ENCODE peak calls at places on chromosomes 7 and 10, in ten cellular contexts. E is RWPE2, T is heart right ventricle, O is uterus, X is PC-3, G is hepatocyte, Y is DND-41, W is IMR-90, B is GM23248, H is heart left ventricle. K is an unnamed sample. For H3K27me3, the result is how much of the 10 kb centered on the place peaks cover.

GRCh38 chr7:156703773-156704482 is 63.4 kb downstream of the RNF32 start:
- DNase-seq in X (no peak), B (no peak), E (no peak), Y (no peak), G (no peak), H (no peak), W (no peak), T (no peak), O (no peak), K (no peak)

GRCh38 chr10:31929986-31930675 is 1.5 kb upstream of the ARHGAP12 start:
- DNase-seq in W (no peak), H (no peak), O (no peak), X (no peak), B (peak), G (no peak), E (no peak), Y (peak), T (no peak), K (peak)

GRCh38 chr7:1452205-1452604 is 7.1 kb downstream of the MICALL2 start:
- DNase-seq in Y (no peak), B (no peak), W (no peak), O (no peak), G (no peak), H (no peak), T (no peak), E (no peak), X (no peak), K (no peak)

GRCh38 chr7:100486753-100487446 is 3.2 kb downstream of the NYAP1 start:
- DNase-seq in W (peak), E (no peak), G (peak), T (no peak), H (no peak), Y (no peak), O (no peak), X (peak), B (peak), K (no peak)

GRCh38 chr7:50952544-50952943 is 169.8 kb upstream of the GRB10 start:
- DNase-seq in W (no peak), Y (no peak), G (no peak), T (no peak), X (no peak), E (no peak), B (no peak), H (no peak), O (no peak), K (no peak)

GRCh38 chr10:85791846-85792532 is 574.6 kb downstream of the GRID1 start:
- DNase-seq in G (peak), B (peak), T (no peak), H (no peak), E (no peak), O (no peak), W (no peak), Y (no peak), X (peak), K (no peak)

GRCh38 chr10:24209946-24210491 is 1.1 kb downstream of the KIAA1217 start:
- DNase-seq in E (no peak), X (peak), W (peak), B (peak), H (peak), Y (no peak), O (peak), T (peak), G (peak), K (no peak)

GRCh38 chr7:1897861-1898627 is 228.0 kb downstream of the ELFN1 start:
- DNase-seq in H (no peak), X (no peak), Y (no peak), G (no peak), E (peak), W (no peak), B (no peak), T (no peak), O (no peak), K (no peak)

GRCh38 chr7:28980504-28981281 is 22.6 kb upstream of the TRIL start:
- DNase-seq in Y (no peak), E (no peak), T (no peak), B (peak), O (no peak), X (peak), W (peak), G (no peak), H (no peak), K (no peak)

GRCh38 chr10:128871671-128872231 is 595.3 kb upstream of the MGMT start:
- DNase-seq in G (no peak), T (no peak), Y (no peak), W (no peak), O (no peak), H (no peak), E (no peak), X (no peak), B (no peak), K (no peak)

GRCh38 chr7:41955475-41956243 is 252.8 kb upstream of the INHBA start:
- DNase-seq in B (peak), E (peak), G (peak), W (peak), T (peak), H (peak), X (peak), O (peak), Y (no peak), K (peak)

GRCh38 chr10:132064082-132064755 is 1.5 kb upstream of the JAKMIP3 start:
- DNase-seq in G (no peak), Y (no peak), T (no peak), B (no peak), X (no peak), O (no peak), W (no peak), H (no peak), E (no peak), K (no peak)

GRCh38 chr7:139697031-139697430 is 80.8 kb downstream of the HIPK2 start:
- DNase-seq in Y (no peak), B (no peak), G (no peak), E (no peak), W (no peak), X (no peak), T (no peak), O (no peak), H (no peak), K (peak)

GRCh38 chr7:98993024-98993897 is 114.9 kb downstream of the TRRAP start:
- DNase-seq in T (no peak), E (no peak), G (no peak), B (no peak), W (no peak), H (no peak), Y (no peak), O (no peak), X (no peak), K (no peak)

GRCh38 chr7:117401293-117402002 is 25.8 kb downstream of the ASZ1 start:
- DNase-seq in G (no peak), B (peak), Y (no peak), X (peak), W (peak), T (no peak), E (no peak), O (no peak), H (no peak), K (no peak)

GRCh38 chr7:587769-588168 is 68.1 kb upstream of the PDGFA start:
- DNase-seq in H (peak), Y (no peak), G (no peak), T (peak), E (no peak), B (no peak), O (no peak), W (peak), X (no peak), K (no peak)

GRCh38 chr10:84179059-84179710 is 5.6 kb downstream of the GPR15LG start:
- DNase-seq in E (peak), G (peak), B (peak), H (no peak), O (no peak), T (no peak), Y (no peak), W (peak), X (no peak), K (no peak)

GRCh38 chr7:101127460-101128039 is 646 bp downstream of the SERPINE1 start:
- DNase-seq in H (no peak), W (no peak), X (no peak), Y (no peak), T (no peak), B (peak), G (no peak), E (no peak), O (no peak), K (no peak)

GRCh38 chr10:47282657-47283018 is 17.4 kb upstream of the GDF10 start:
- DNase-seq in B (no peak), H (no peak), E (no peak), G (no peak), O (no peak), X (no peak), T (no peak), W (no peak), Y (no peak), K (no peak)

GRCh38 chr7:112137141-112138101 is 68.8 kb downstream of the DOCK4 start:
- DNase-seq in B (no peak), T (no peak), H (no peak), X (peak), E (no peak), W (no peak), G (no peak), O (no peak), Y (no peak), K (no peak)

GRCh38 chr7:129502708-129503685 is 666 bp downstream of the SMKR1 start:
- DNase-seq in T (no peak), B (no peak), E (no peak), Y (no peak), W (no peak), O (no peak), H (no peak), G (peak), X (no peak), K (no peak)

GRCh38 chr7:1533569-1534329 is 3.2 kb downstream of the MAFK start:
- DNase-seq in G (peak), Y (no peak), B (peak), E (peak), T (peak), X (peak), H (peak), W (peak), O (peak), K (no peak)

GRCh38 chr7:16930958-16931357 is 49.2 kb upstream of the AGR3 start:
- DNase-seq in B (no peak), G (no peak), X (no peak), T (no peak), O (no peak), H (no peak), W (no peak), Y (peak), E (no peak), K (no peak)

GRCh38 chr10:90999512-91000172 is 78.8 kb upstream of the ANKRD1 start:
- DNase-seq in Y (no peak), T (no peak), O (no peak), W (no peak), E (no peak), H (no peak), X (no peak), B (no peak), G (no peak), K (no peak)

GRCh38 chr10:117391436-117392205 is 16.4 kb upstream of the PDZD8 start:
- DNase-seq in O (no peak), H (peak), Y (no peak), X (no peak), B (peak), G (peak), E (no peak), W (peak), T (no peak), K (no peak)

GRCh38 chr7:47979145-47979831 is at the start of gene HUS1:
- DNase-seq in X (peak), B (peak), Y (peak), E (peak), W (peak), G (peak), H (peak), O (peak), T (peak), K (peak)

GRCh38 chr10:14372616-14373015 is 41.9 kb upstream of the FRMD4A start:
- DNase-seq in H (no peak), E (no peak), G (no peak), Y (no peak), W (no peak), O (no peak), T (no peak), X (no peak), B (no peak), K (no peak)

GRCh38 chr10:10618139-10618538 is 399.5 kb upstream of the CELF2 start:
- DNase-seq in W (no peak), G (no peak), H (no peak), E (no peak), B (no peak), T (no peak), X (no peak), Y (no peak), O (no peak), K (no peak)
- H3K27ac ChIP-seq in W (no peak), G (no peak), H (no peak), E (no peak), B (no peak), T (no peak), X (no peak), Y (no peak), O (no peak), K (no peak)

DNA sequence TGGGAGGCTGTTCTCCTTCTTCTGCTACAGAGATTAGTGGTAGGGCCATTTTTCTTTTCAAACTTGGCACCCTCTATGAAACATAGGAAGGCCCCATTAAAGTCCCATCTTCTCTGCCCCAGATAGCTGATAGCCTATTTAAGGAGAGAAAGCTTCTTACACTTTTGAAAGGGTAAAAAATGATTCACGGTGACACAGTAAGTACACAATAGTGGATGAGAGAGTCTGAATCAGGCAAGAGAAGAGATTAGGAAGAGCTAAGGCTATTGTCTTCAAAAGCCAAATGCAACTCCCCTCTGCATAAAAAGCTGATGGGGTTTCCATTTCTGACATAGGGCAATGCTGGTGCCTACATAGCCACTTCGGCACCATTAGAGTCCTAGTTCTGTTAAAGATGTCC is 3.6 kb downstream of the INA start:
- DNase-seq in Y (no peak), B (no peak), T (no peak), O (no peak), E (no peak), W (no peak), G (no peak), X (peak), H (no peak), K (no peak)
- H3K27me3 ChIP-seq in Y (under half), B (half or more), T (half or more), O (under half), E (under half), W (under half), G (half or more), X (under half), H (half or more), K (under half)

DNA sequence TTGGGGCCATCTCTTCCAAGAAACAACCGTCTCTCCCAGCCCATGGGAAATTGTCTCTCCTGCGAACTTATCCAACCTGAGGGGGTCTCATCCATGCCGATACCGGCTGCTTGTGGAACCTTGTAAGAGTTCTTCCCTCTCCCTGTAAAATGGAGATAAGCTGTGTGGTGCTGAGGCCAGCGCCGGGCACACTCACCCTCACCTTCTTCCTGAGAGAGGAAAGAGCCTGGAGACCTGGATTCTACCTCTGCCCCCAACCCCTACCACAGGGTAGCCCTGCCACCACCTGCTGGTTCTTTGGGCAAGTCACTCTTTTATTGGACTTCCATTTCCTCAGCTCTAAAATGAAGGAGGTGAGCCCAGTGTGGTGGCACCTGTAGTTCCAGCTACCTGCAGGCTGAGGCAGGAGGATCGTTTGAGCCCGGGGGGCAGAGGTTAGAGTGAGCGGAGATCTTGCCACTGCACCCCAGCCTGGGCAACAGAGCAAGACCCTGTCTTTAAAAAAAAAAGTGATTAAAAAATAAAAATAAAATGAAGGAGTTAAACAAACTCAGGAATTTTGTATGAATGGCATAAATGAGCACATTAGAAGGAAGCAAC is 38.4 kb upstream of the PSAP start:
- DNase-seq in H (no peak), X (peak), W (no peak), B (peak), G (no peak), T (no peak), Y (no peak), O (no peak), E (no peak), K (no peak)
- H3K4me3 ChIP-seq in H (peak), X (peak), W (peak), B (peak), G (peak), T (peak), Y (peak), O (peak), E (peak), K (peak)

DNA sequence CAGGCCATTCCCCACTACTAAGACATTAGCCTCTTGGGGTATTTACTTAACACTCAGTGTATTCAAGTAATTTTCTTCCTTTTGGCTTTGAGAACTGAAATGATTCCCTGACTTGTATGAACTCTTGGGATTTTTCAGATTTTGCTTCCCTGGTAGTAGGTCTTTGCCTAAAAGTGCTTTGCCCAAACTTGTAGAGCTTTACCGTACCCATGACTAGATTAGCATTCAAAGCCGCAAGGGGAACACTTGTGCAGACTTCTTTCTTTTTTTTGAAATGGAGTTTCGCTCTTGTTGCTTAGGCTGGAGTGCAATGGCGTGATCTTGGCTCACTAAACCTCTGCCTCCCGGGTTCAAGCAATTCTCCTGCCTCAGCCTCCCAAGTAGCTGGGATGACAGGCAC is 6.1 kb upstream of the STAM start:
- DNase-seq in X (no peak), B (no peak), O (no peak), W (no peak), E (no peak), G (no peak), H (no peak), T (no peak), Y (no peak), K (no peak)
- H3K27ac ChIP-seq in X (no peak), B (no peak), O (no peak), W (no peak), E (no peak), G (no peak), H (no peak), T (no peak), Y (no peak), K (no peak)

GRCh38 chr7:108559253-108559652 is 10.3 kb downstream of the THAP5 start:
- DNase-seq in E (no peak), O (no peak), W (no peak), T (no peak), Y (no peak), B (no peak), H (no peak), X (no peak), G (no peak), K (no peak)

GRCh38 chr7:108561047-108561619 is 8.4 kb downstream of the THAP5 start:
- DNase-seq in O (no peak), G (no peak), E (no peak), W (peak), B (peak), T (no peak), X (no peak), Y (no peak), H (no peak), K (no peak)

GRCh38 chr7:108557191-108557590 is 12.3 kb downstream of the THAP5 start:
- DNase-seq in W (no peak), T (no peak), Y (no peak), H (no peak), E (no peak), O (no peak), X (no peak), B (no peak), G (no peak), K (no peak)

DNA sequence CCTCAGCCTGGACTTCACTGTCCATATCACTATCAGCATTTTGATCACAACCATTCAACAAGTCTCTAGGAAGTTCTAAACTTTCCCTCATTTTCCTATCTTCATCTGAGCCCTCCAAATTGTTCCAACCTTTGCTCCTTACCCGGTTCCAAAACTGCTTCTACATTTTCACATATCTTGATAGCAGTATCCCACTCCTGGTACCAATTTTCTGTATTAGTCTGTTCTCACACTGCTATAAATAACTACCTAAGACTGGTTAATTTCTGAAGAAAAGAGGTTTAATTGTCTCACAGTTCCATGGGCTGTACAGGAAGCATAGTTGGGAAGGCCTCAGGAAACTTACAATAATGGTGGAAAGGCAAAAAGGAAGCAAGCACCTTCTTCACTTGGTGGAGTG is 11.9 kb downstream of the THAP5 start:
- DNase-seq in O (no peak), H (no peak), T (no peak), W (no peak), X (no peak), Y (no peak), E (no peak), B (no peak), G (no peak), K (no peak)
- H3K27me3 ChIP-seq in O (under half), H (under half), T (under half), W (under half), X (under half), Y (under half), E (under half), B (under half), G (under half), K (under half)

DNA sequence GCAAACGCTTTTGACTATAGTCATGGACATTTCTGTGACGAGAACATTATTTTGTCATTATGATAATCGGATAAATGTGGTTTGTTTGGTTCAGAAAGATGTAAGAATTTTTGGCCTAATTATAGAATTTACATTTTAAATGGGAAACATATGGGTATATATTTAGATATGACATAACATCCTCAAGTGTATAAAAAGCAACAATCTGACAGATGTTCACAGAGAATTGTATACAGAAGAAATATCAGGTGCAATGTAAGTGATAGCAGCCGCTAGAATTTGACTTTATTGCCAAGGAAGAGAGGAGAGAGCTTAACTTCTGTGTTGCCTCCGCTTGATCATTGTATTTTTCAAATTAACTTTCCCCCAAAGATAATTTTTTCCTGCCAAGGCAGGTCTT is 186.4 kb upstream of the PRKCQ start:
- DNase-seq in T (no peak), G (no peak), O (no peak), X (no peak), B (no peak), E (no peak), W (peak), H (no peak), Y (no peak), K (no peak)
- H3K4me3 ChIP-seq in T (no peak), G (no peak), O (no peak), X (no peak), B (peak), E (no peak), W (no peak), H (no peak), Y (no peak), K (no peak)

DNA sequence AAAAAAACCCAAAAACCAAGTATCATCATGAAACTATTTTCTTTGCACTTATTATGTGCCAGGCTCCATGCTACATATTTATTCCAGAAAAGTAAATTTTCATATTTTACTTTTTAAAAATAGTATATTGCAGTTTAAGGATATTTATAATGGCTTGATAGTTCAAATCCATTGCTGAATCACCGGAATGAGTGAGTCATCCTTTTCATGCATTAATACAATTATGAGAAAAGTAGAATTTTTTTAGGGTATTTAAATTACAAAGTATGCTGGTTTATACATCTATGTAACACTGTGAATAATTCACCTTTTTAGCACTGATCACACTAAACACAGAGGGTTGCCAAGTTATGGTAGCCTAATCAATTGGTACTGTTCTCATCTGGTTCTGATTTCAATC is 54.3 kb downstream of the SLC16A9 start:
- DNase-seq in Y (no peak), E (no peak), O (no peak), X (peak), W (no peak), H (no peak), G (no peak), T (no peak), B (peak), K (no peak)
- H3K27ac ChIP-seq in Y (no peak), E (no peak), O (no peak), X (peak), W (no peak), H (no peak), G (no peak), T (no peak), B (no peak), K (no peak)